ENCODE peak calls at places on chromosome 3, in five cellular contexts. One of them, this sample, is unnamed.

GRCh38 chr3:112273536-112273935 is 20.5 kb downstream of the SLC9C1 start:
- ATAC-seq in upper lobe of left lung: no peak
- ATAC-seq in A549: no peak
- ATAC-seq in GM12878: no peak
- ATAC-seq in K562: no peak
- ATAC-seq in this sample: no peak

GRCh38 chr3:23743141-23743784 is 62.5 kb upstream of the UBE2E1 start:
- ATAC-seq in upper lobe of left lung: no peak
- ATAC-seq in K562: no peak
- ATAC-seq in A549: no peak
- ATAC-seq in GM12878: no peak
- ATAC-seq in this sample: no peak

GRCh38 chr3:11134794-11135193 is 19.5 kb upstream of the HRH1 start:
- ATAC-seq in GM12878: no peak
- ATAC-seq in A549: no peak
- ATAC-seq in upper lobe of left lung: no peak
- ATAC-seq in K562: no peak
- ATAC-seq in this sample: peak; percentile 26

GRCh38 chr3:54628888-54629368 is 298.9 kb downstream of the LRTM1 start:
- ATAC-seq in A549: no peak
- ATAC-seq in GM12878: no peak
- ATAC-seq in K562: no peak
- ATAC-seq in upper lobe of left lung: no peak
- ATAC-seq in this sample: no peak

GRCh38 chr3:22893631-22894377 is 309.3 kb upstream of the UBE2E2 start:
- ATAC-seq in GM12878: no peak
- ATAC-seq in K562: no peak
- ATAC-seq in A549: no peak
- ATAC-seq in upper lobe of left lung: peak; percentile 65
- ATAC-seq in this sample: no peak

GRCh38 chr3:124858275-124858674 is 28.9 kb downstream of the ITGB5 start:
- ATAC-seq in K562: no peak
- ATAC-seq in A549: no peak
- ATAC-seq in GM12878: no peak
- ATAC-seq in upper lobe of left lung: no peak
- ATAC-seq in this sample: no peak

GRCh38 chr3:153146191-153147053 is 15.6 kb upstream of the RAP2B start:
- ATAC-seq in upper lobe of left lung: no peak
- ATAC-seq in A549: no peak
- ATAC-seq in GM12878: peak; percentile 81
- ATAC-seq in K562: peak; percentile 41
- ATAC-seq in this sample: no peak

GRCh38 chr3:173529062-173529711 is 131.6 kb downstream of the NLGN1 start:
- ATAC-seq in K562: peak; percentile 43
- ATAC-seq in upper lobe of left lung: no peak
- ATAC-seq in GM12878: peak; percentile 95
- ATAC-seq in A549: peak; percentile 81
- ATAC-seq in this sample: no peak

GRCh38 chr3:148643389-148643840 is 54.3 kb upstream of the AGTR1 start:
- ATAC-seq in A549: peak; percentile 93
- ATAC-seq in GM12878: no peak
- ATAC-seq in K562: no peak
- ATAC-seq in upper lobe of left lung: peak; percentile 43
- ATAC-seq in this sample: peak; percentile 34

DNA sequence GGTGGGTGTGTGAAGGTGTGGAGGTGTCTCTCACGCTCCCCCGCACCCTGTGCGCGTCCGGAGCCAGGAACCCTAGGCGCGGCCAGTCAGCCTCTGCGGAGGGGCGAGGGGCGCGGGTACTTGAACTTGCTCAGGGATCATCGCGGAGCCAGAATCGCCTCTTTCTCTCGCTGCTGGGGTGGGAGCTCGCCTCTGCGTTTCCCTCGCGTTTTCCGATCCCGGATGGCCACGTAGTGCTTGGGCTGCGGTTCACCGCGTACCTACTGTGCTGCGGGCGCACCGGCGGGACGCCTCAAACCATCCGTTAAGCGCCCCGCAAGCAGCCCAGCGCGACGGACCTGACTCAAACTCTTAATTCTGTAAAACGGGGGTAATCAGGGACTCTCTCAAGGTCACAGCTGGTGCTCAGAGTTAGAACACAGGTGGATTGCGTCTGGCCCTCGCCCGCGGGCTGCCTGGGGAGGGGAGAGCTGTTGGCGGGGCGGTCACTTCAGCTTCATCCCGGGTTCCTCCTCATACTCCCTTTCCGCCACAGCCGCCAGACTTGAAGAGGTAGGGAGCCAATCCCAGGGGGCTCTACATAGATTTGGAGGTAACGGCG is 686 bp downstream of the MYRIP start:
- ATAC-seq in K562: no peak
- ATAC-seq in A549: peak; percentile 31
- ATAC-seq in GM12878: no peak
- ATAC-seq in upper lobe of left lung: peak; percentile 7
- ATAC-seq in this sample: no peak
- H3K27ac ChIP-seq in K562: no peak overlapping the region
- H3K27ac ChIP-seq in A549: no peak overlapping the region
- H3K27ac ChIP-seq in GM12878: no peak overlapping the region
- H3K27ac ChIP-seq in upper lobe of left lung: no peak overlapping the region
- H3K27ac ChIP-seq in this sample: no peak overlapping the region

DNA sequence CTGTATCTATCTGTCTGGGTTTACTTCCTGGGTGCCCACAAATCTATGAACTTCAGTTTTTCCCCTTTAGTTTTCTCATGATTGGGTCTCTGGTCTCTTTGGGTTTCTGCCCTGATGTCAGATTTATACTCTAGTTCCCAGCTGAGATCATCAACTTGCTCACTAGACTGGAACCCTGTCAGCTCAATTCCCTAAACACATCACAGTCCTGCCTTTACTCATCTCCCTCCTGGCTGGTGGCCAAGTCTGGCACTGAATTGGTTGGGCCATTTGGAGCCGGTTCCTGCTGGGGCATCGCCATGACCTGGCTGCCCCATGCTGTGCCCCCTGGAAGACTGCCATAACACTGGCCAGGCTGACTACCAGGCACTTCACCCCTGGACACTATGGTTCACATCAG is 345.3 kb downstream of the CHST2 start:
- ATAC-seq in K562: no peak
- ATAC-seq in GM12878: peak; percentile 46
- ATAC-seq in upper lobe of left lung: no peak
- ATAC-seq in A549: peak; percentile 47
- ATAC-seq in this sample: no peak
- TF ChIP-seq EP300 in K562: no peak
- TF ChIP-seq EP300 in GM12878: no peak
- TF ChIP-seq EP300 in upper lobe of left lung: no peak
- TF ChIP-seq EP300 in A549: no peak
- TF ChIP-seq EP300 in this sample: no peak

DNA sequence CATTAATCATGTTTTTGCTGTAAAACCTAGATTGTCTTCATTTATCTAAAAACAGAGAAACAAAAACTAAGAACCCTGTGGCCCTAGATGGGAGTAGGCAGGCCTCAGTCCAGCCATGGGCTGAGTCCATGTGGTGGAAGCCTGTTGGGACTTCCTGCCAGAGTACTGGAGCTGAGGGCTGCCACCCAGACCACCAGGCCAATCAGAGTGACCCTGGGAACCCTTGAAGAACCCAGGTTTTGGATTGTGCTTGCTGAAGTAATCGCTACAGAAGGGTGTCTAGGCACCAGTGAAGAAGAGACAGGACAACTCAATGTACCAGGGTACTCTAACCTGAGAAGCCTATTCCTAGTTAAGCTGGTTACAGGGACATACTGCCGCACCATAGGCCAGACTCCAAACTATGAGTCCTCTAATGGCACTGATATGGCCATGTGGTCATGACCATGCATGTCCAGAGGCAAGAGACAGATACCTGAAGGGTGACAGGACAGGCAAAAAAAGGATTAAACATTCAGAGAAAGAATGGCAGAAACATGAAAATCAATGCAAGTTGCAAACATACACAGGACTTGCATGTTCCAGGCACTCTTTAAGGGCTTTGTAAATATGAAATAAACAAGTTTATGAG is 12.9 kb downstream of the CSRNP1 start:
- ATAC-seq in A549: no peak
- ATAC-seq in upper lobe of left lung: no peak
- ATAC-seq in GM12878: peak; percentile 9
- ATAC-seq in K562: peak; percentile 37
- ATAC-seq in this sample: no peak
- H3K4me1 ChIP-seq in A549: peaks cover 29% of the 10 kb centered on the region
- H3K4me1 ChIP-seq in upper lobe of left lung: peaks cover 83% of the 10 kb centered on the region
- H3K4me1 ChIP-seq in GM12878: no peaks in the 10 kb centered on the region
- H3K4me1 ChIP-seq in K562: peaks cover 8% of the 10 kb centered on the region
- H3K4me1 ChIP-seq in this sample: peaks cover 67% of the 10 kb centered on the region

DNA sequence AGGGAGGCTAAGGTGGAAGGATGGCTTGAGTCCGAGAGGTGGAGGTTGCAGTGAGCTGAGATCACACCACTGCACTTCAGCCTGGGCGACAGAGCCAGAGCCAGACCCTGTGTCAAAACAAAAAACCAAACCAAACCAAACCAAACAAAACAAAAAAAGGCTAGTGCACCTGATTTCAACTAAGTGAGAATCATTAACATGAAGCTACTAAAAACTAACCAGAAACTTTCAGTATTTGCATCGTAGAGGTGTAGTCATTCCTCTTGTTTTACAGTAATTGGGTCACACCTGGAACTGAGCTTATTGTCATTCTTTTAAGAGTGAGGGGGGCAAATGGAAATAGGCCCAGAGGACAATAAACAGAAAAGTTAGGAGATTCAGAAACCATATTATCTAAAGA is 58.5 kb downstream of the ST6GAL1 start:
- ATAC-seq in K562: no peak
- ATAC-seq in upper lobe of left lung: no peak
- ATAC-seq in GM12878: peak; percentile 81
- ATAC-seq in A549: no peak
- ATAC-seq in this sample: no peak
- H3K27ac ChIP-seq in K562: peak overlapping the region; percentile 19
- H3K27ac ChIP-seq in upper lobe of left lung: no peak overlapping the region
- H3K27ac ChIP-seq in GM12878: peak overlapping the region; percentile 67
- H3K27ac ChIP-seq in A549: no peak overlapping the region
- H3K27ac ChIP-seq in this sample: no peak overlapping the region

DNA sequence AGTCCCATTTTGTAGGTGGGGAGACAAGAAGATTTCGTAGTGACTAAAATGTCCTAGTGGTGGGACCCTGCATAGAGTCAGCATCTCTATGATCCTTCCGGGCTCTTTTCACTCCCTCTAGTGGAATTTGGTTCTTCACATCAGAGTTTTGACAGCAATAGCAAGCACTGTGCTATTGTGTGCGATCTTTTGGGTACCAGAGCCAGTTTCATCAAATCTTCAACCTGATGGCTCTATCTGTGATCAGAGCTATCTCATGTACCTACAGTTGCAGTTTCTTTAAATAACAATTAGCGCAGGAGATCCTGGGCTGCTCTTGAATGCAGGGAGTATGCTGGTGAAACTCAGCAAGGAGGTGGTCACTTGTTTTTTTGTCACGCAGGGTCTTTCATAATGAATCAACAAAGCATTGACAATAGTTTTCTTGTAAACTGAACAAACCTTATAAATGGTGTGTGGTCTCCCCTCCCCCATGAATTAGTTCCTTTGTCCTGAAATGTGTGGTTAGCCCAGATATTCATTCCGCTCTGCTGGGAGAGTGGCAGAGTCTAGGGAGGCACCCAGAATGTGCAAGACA is 257.2 kb upstream of the SOX2 start:
- ATAC-seq in GM12878: no peak
- ATAC-seq in K562: no peak
- ATAC-seq in upper lobe of left lung: no peak
- ATAC-seq in A549: no peak
- ATAC-seq in this sample: no peak
- TF ChIP-seq EP300 in GM12878: no peak
- TF ChIP-seq EP300 in K562: no peak
- TF ChIP-seq EP300 in upper lobe of left lung: no peak
- TF ChIP-seq EP300 in A549: no peak
- TF ChIP-seq EP300 in this sample: no peak

DNA sequence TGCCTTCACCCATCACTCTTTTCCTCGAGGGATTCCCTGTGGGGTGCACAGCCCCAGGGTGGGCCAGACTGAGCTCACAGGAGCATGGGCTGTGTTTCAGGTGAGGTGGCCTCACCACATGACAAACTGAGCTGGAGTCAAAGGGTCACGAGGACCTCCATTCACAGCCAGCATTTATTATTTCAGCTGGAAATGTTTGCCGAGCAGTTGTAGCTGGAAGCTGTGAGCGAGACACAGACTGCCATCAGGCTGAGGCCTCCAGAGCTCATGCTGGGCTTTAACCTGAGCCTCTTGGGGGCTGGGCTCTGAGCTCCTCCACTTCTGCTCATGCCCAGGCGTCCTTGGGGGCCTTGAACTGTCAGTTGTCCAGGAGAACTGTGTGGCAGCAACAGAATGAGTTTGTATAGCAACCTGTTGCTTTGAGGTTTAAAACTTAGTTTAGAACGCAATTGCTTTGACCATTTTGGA is 57.5 kb downstream of the FLNB start:
- ATAC-seq in GM12878: no peak
- ATAC-seq in upper lobe of left lung: no peak
- ATAC-seq in K562: no peak
- ATAC-seq in A549: peak; percentile 46
- ATAC-seq in this sample: no peak
- H3K4me1 ChIP-seq in GM12878: no peaks in the 10 kb centered on the region
- H3K4me1 ChIP-seq in upper lobe of left lung: peaks cover 11% of the 10 kb centered on the region
- H3K4me1 ChIP-seq in K562: peaks cover 29% of the 10 kb centered on the region
- H3K4me1 ChIP-seq in A549: peaks cover 99% of the 10 kb centered on the region
- H3K4me1 ChIP-seq in this sample: no peaks in the 10 kb centered on the region

GRCh38 chr3:99579246-99579645 is 59.1 kb upstream of the COL8A1 start:
- ATAC-seq in GM12878: no peak
- ATAC-seq in upper lobe of left lung: no peak
- ATAC-seq in K562: no peak
- ATAC-seq in A549: no peak
- ATAC-seq in this sample: no peak

GRCh38 chr3:99579965-99580364 is 58.4 kb upstream of the COL8A1 start:
- ATAC-seq in upper lobe of left lung: no peak
- ATAC-seq in K562: no peak
- ATAC-seq in A549: no peak
- ATAC-seq in GM12878: peak; percentile 78
- ATAC-seq in this sample: no peak

GRCh38 chr3:99577160-99577559 is 61.2 kb upstream of the COL8A1 start:
- ATAC-seq in K562: no peak
- ATAC-seq in A549: no peak
- ATAC-seq in upper lobe of left lung: no peak
- ATAC-seq in GM12878: no peak
- ATAC-seq in this sample: no peak

GRCh38 chr3:99575683-99576082 is 62.7 kb upstream of the COL8A1 start:
- ATAC-seq in A549: no peak
- ATAC-seq in GM12878: no peak
- ATAC-seq in K562: no peak
- ATAC-seq in upper lobe of left lung: no peak
- ATAC-seq in this sample: no peak

GRCh38 chr3:99578339-99578970 is 59.9 kb upstream of the COL8A1 start:
- ATAC-seq in GM12878: no peak
- ATAC-seq in K562: no peak
- ATAC-seq in A549: no peak
- ATAC-seq in upper lobe of left lung: no peak
- ATAC-seq in this sample: no peak
- H3K27ac ChIP-seq in GM12878: no peak overlapping the region
- H3K27ac ChIP-seq in K562: no peak overlapping the region
- H3K27ac ChIP-seq in A549: no peak overlapping the region
- H3K27ac ChIP-seq in upper lobe of left lung: no peak overlapping the region
- H3K27ac ChIP-seq in this sample: no peak overlapping the region

This sample was measured in gastroesophageal sphincter.